ENCODE peak calls at places on chromosomes 13 and 19, in four cellular contexts. Q, B, A and X are unnamed samples.

GRCh38 chr13:66937423-66937822 is 292.7 kb downstream of the PCDH9 start:
- DNase-seq in Q (no peak), B (no peak), A (no peak), X (no peak)

GRCh38 chr19:14954071-14954655 is 12.9 kb downstream of the OR7C2 start:
- DNase-seq in Q (no peak), B (no peak), A (no peak), X (no peak)

GRCh38 chr19:30690935-30691505 is 318.8 kb downstream of the ZNF536 start:
- DNase-seq in Q (no peak), B (no peak), A (no peak), X (peak; percentile 38)

GRCh38 chr13:23701191-23701590 is 131.0 kb downstream of the TNFRSF19 start:
- DNase-seq in Q (no peak), B (no peak), A (no peak), X (no peak)

GRCh38 chr13:80214521-80214941 is 126.4 kb downstream of the SPRY2 start:
- DNase-seq in Q (no peak), B (no peak), A (no peak), X (peak; percentile 41)

GRCh38 chr19:53461866-53462265 is 5.7 kb upstream of the ZNF813 start:
- DNase-seq in Q (no peak), B (no peak), A (no peak), X (no peak)

GRCh38 chr19:6735181-6735891 is 2.0 kb downstream of the GPR108 start:
- DNase-seq in Q (no peak), B (no peak), A (no peak), X (no peak)

GRCh38 chr19:39813264-39813998 is 20.5 kb downstream of the DYRK1B start:
- DNase-seq in Q (no peak), B (no peak), A (no peak), X (no peak)

GRCh38 chr13:82358284-82358683 is 1524.0 kb downstream of the SLITRK1 start:
- DNase-seq in Q (no peak), B (no peak), A (no peak), X (no peak)

DNA sequence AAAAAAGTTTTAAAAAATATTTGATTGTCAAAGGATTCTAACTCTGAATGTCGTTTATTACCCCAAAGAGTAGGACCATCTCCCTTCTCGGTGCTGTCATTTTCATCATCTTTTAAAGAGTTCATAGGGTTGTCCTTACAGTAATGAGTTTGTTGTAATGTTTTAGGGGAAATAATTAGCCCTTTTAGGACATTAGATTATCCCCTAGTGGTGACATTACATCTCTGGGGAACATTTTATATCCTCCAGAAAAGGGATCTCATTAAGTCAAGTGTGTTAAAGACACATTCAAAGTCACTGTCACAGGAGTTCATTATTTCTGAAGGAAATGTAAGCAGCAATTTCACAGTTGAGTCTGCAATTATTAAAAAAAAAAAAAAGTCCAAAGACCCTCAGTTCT is 99.3 kb upstream of the GJB6 start:
- DNase-seq in Q (no peak), B (no peak), A (no peak), X (no peak)
- TF ChIP-seq CTCF in Q (no peak), B (no peak), A (no peak), X (no peak)

GRCh38 chr13:28679628-28680027 is 20.7 kb downstream of the POMP start:
- DNase-seq in Q (no peak), B (no peak), A (no peak), X (no peak)
- TF ChIP-seq CTCF in Q (peak; percentile 14), B (no peak), A (peak; percentile 32), X (peak; percentile 34)

GRCh38 chr13:53015971-53016370 is 12.6 kb upstream of the OLFM4 start:
- DNase-seq in Q (no peak), B (no peak), A (no peak), X (no peak)
- TF ChIP-seq CTCF in Q (no peak), B (no peak), A (no peak), X (no peak)

GRCh38 chr19:55160986-55161365 is 3.4 kb upstream of the TNNI3 start:
- DNase-seq in Q (no peak), B (no peak), A (no peak), X (no peak)

GRCh38 chr19:55158423-55158822 is 891 bp upstream of the TNNI3 start:
- DNase-seq in Q (no peak), B (no peak), A (no peak), X (no peak)

GRCh38 chr19:55157064-55157908 is at the start of gene TNNI3:
- DNase-seq in Q (no peak), B (no peak), A (no peak), X (no peak)

GRCh38 chr19:55160128-55160985 is 2.8 kb upstream of the TNNI3 start:
- DNase-seq in Q (peak; percentile 69), B (peak; percentile 70), A (peak; percentile 55), X (peak; percentile 95)

DNA sequence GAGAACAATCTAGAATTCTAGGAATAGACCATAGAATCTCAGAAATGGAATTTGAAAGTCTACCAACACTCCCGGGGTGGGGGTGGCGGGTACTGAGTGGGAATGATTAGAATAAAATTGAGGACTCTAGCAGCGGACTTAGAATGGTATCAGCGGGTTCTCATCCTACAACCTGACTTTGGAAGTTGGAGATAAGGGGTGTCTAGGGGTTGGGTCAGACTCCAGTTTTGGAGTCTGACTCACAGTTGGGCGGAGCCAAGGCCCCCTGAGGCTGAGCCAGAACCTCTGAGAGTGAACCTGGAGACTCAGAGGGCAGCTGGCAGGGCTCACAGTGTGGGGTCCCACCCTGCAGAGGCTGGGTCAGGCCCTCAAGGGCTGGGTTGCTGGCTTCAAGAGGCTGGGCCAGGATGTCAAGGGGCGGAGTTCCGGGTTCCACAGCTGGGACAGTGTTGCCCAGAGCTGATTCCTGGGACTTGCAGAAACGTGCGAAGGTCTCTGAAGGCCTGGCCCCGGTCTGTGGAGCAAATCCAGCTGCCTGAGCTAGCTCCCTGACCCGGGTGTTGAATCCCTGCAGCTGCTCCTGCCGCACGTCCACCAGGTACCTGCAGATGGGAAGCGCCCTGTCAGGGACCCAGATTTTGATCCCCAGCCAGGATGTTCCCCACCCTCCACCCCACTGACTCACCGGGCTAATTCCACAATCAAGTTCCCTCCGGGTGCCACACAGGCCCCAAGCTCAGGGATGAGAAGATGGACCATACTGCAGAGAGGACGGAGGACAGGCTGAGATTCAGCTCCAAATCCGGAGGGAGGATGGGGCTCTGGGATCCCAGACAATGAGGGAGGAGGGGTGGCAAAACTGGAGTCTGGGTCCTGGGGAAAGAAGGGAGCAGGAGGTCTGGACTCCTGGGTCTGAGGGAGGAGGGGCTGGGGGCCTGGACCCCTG is 1.6 kb upstream of the TNNI3 start:
- DNase-seq in Q (no peak), B (no peak), A (no peak), X (no peak)
- TF ChIP-seq CTCF in Q (no peak), B (no peak), A (no peak), X (no peak)

DNA sequence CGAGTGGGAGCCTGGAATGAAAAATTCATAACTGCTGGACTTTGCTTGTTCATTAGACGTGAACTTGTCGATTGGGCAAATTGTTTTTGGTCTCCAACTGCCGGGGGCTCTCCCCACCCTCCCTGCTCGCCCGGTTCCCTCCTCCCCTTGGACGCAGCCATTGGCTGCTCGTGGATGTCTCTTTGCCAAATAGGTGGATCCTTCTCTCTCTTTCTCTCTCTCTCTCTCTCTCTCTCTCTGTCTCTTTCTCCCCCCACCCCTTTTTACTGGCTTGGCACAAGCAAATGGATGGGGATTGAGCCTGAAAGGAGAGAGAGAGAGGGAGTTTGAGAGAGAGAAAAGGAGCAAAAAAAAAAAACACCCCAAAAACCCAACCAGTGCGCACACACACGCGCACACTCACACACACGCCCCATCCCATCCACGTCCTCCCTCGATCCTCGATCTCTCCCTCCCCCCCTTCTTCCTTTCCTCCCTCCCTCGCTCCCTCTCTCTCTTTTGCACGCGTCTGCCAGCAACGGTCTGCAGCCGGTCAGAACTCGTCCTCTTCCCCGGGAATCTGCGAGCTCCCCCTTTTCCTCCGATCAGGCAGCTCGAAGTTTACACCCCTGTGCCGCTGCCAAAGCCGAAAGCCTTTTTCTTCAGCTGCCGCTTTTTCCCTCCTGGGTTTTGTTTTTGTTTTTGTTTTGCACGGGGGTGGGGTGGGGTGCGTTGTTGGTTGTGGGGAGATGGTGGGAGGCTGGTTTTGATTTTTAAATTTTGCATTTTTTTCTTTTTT is 27.8 kb downstream of the NFIX start:
- DNase-seq in Q (no peak), B (no peak), A (no peak), X (no peak)
- TF ChIP-seq CTCF in Q (no peak), B (no peak), A (no peak), X (no peak)